ENCODE peak calls at places on chromosomes 7 and 10, in four cellular contexts. One of them, this sample, is unnamed.

GRCh38 chr7:80429186-80429585 is 82.7 kb downstream of the GNAT3 start:
- DNase-seq in GM13976: no peak
- DNase-seq in GM18507: no peak
- DNase-seq in H9: no peak
- DNase-seq in this sample: no peak

GRCh38 chr10:132829403-132829802 is 43.5 kb upstream of the NKX6-2 start:
- DNase-seq in GM13976: no peak
- DNase-seq in GM18507: no peak
- DNase-seq in H9: no peak
- DNase-seq in this sample: peak; percentile 41

GRCh38 chr7:137489880-137490279 is 146.3 kb upstream of the PTN start:
- DNase-seq in GM13976: no peak
- DNase-seq in GM18507: no peak
- DNase-seq in H9: no peak
- DNase-seq in this sample: no peak

GRCh38 chr10:44337081-44337480 is 47.8 kb downstream of the CXCL12 start:
- DNase-seq in GM13976: no peak
- DNase-seq in GM18507: no peak
- DNase-seq in H9: no peak
- DNase-seq in this sample: no peak

GRCh38 chr10:88582806-88583583 is at the start of gene RNLS:
- DNase-seq in GM13976: peak; percentile 76
- DNase-seq in GM18507: peak; percentile 30
- DNase-seq in H9: peak; percentile 75
- DNase-seq in this sample: peak; percentile 92

GRCh38 chr7:129225206-129225930 is 538 bp downstream of the AHCYL2 start:
- DNase-seq in GM13976: peak; percentile 55
- DNase-seq in GM18507: no peak
- DNase-seq in H9: peak; percentile 59
- DNase-seq in this sample: no peak

GRCh38 chr7:90595341-90595800 is 750 bp upstream of the CDK14 start:
- DNase-seq in GM13976: no peak
- DNase-seq in GM18507: no peak
- DNase-seq in H9: peak; percentile 29
- DNase-seq in this sample: no peak

GRCh38 chr7:143288836-143289235 is 685 bp downstream of the CASP2 start:
- DNase-seq in GM13976: no peak
- DNase-seq in GM18507: no peak
- DNase-seq in H9: no peak
- DNase-seq in this sample: no peak

GRCh38 chr7:30225863-30226361 is 58.5 kb upstream of the ZNRF2 start:
- DNase-seq in GM13976: peak; percentile 50
- DNase-seq in GM18507: peak; percentile 46
- DNase-seq in H9: no peak
- DNase-seq in this sample: no peak

GRCh38 chr7:101867265-101867664 is 49.8 kb downstream of the CUX1 start:
- DNase-seq in GM13976: no peak
- DNase-seq in GM18507: no peak
- DNase-seq in H9: no peak
- DNase-seq in this sample: no peak

GRCh38 chr10:113058175-113058961 is 108.3 kb downstream of the TCF7L2 start:
- DNase-seq in GM13976: no peak
- DNase-seq in GM18507: no peak
- DNase-seq in H9: peak; percentile 29
- DNase-seq in this sample: no peak

GRCh38 chr7:83130623-83131545 is 31.8 kb downstream of the PCLO start:
- DNase-seq in GM13976: no peak
- DNase-seq in GM18507: no peak
- DNase-seq in H9: no peak
- DNase-seq in this sample: no peak

GRCh38 chr10:80408198-80409085 is at the start of gene PRXL2A:
- DNase-seq in GM13976: peak; percentile 98
- DNase-seq in GM18507: peak; percentile 89
- DNase-seq in H9: peak; percentile 92
- DNase-seq in this sample: peak; percentile 95

GRCh38 chr7:41599760-41600159 is 103.1 kb downstream of the INHBA start:
- DNase-seq in GM13976: no peak
- DNase-seq in GM18507: no peak
- DNase-seq in H9: peak; percentile 72
- DNase-seq in this sample: no peak

GRCh38 chr10:3126741-3127342 is 45.7 kb downstream of the PITRM1 start:
- DNase-seq in GM13976: no peak
- DNase-seq in GM18507: no peak
- DNase-seq in H9: no peak
- DNase-seq in this sample: no peak

GRCh38 chr7:111175908-111176307 is 85.0 kb downstream of the LRRN3 start:
- DNase-seq in GM13976: no peak
- DNase-seq in GM18507: no peak
- DNase-seq in H9: no peak
- DNase-seq in this sample: no peak

GRCh38 chr10:3045471-3046209 is 21.7 kb upstream of the PFKP start:
- DNase-seq in GM13976: no peak
- DNase-seq in GM18507: no peak
- DNase-seq in H9: peak; percentile 79
- DNase-seq in this sample: no peak

GRCh38 chr7:95863623-95864022 is 91.3 kb downstream of the DYNC1I1 start:
- DNase-seq in GM13976: no peak
- DNase-seq in GM18507: no peak
- DNase-seq in H9: no peak
- DNase-seq in this sample: no peak

GRCh38 chr7:94303736-94304135 is 91.0 kb upstream of the COL1A2 start:
- DNase-seq in GM13976: no peak
- DNase-seq in GM18507: no peak
- DNase-seq in H9: no peak
- DNase-seq in this sample: no peak

GRCh38 chr10:124590216-124591122 is 128.8 kb downstream of the LHPP start:
- DNase-seq in GM13976: no peak
- DNase-seq in GM18507: no peak
- DNase-seq in H9: no peak
- DNase-seq in this sample: no peak

GRCh38 chr7:142250705-142251104 is 7.2 kb downstream of the PRSS58 start:
- DNase-seq in GM13976: no peak
- DNase-seq in GM18507: no peak
- DNase-seq in H9: no peak
- DNase-seq in this sample: no peak

GRCh38 chr7:101632641-101633040 is 3.5 kb upstream of the MYL10 start:
- DNase-seq in GM13976: no peak
- DNase-seq in GM18507: no peak
- DNase-seq in H9: no peak
- DNase-seq in this sample: no peak

GRCh38 chr10:29344073-29344820 is 55.4 kb downstream of the LYZL1 start:
- DNase-seq in GM13976: no peak
- DNase-seq in GM18507: no peak
- DNase-seq in H9: peak; percentile 34
- DNase-seq in this sample: no peak

GRCh38 chr7:157432957-157433576 is 96.3 kb downstream of the DNAJB6 start:
- DNase-seq in GM13976: peak; percentile 78
- DNase-seq in GM18507: peak; percentile 14
- DNase-seq in H9: peak; percentile 52
- DNase-seq in this sample: peak; percentile 55

GRCh38 chr10:99788598-99789259 is 6.3 kb downstream of the ABCC2 start:
- DNase-seq in GM13976: no peak
- DNase-seq in GM18507: no peak
- DNase-seq in H9: no peak
- DNase-seq in this sample: no peak

GRCh38 chr7:21401944-21402343 is 25.9 kb upstream of the SP4 start:
- DNase-seq in GM13976: no peak
- DNase-seq in GM18507: no peak
- DNase-seq in H9: no peak
- DNase-seq in this sample: no peak

GRCh38 chr7:68321076-68321639 is 1277.1 kb upstream of the AUTS2 start:
- DNase-seq in GM13976: no peak
- DNase-seq in GM18507: no peak
- DNase-seq in H9: no peak
- DNase-seq in this sample: no peak

GRCh38 chr10:51007781-51008180 is 66.5 kb upstream of the PRKG1 start:
- DNase-seq in GM13976: no peak
- DNase-seq in GM18507: no peak
- DNase-seq in H9: no peak
- DNase-seq in this sample: no peak

GRCh38 chr10:96719850-96720421 is 378 bp downstream of the PIK3AP1 start:
- DNase-seq in GM13976: peak; percentile 82
- DNase-seq in GM18507: no peak
- DNase-seq in H9: peak; percentile 83
- DNase-seq in this sample: no peak

GRCh38 chr10:36023939-36024338 is 381.8 kb upstream of the FZD8 start:
- DNase-seq in GM13976: no peak
- DNase-seq in GM18507: no peak
- DNase-seq in H9: no peak
- DNase-seq in this sample: no peak

GRCh38 chr10:11856089-11856488 is 32.9 kb downstream of the PROSER2 start:
- DNase-seq in GM13976: no peak
- DNase-seq in GM18507: no peak
- DNase-seq in H9: no peak
- DNase-seq in this sample: peak; percentile 86

GRCh38 chr7:155198901-155199845 is 98.5 kb upstream of the INSIG1 start:
- DNase-seq in GM13976: no peak
- DNase-seq in GM18507: no peak
- DNase-seq in H9: no peak
- DNase-seq in this sample: peak; percentile 20

GRCh38 chr7:151599401-151600227 is 79.9 kb upstream of the RHEB start:
- DNase-seq in GM13976: no peak
- DNase-seq in GM18507: no peak
- DNase-seq in H9: no peak
- DNase-seq in this sample: no peak

GRCh38 chr7:74070619-74070920 is 13.0 kb upstream of the LIMK1 start:
- DNase-seq in GM13976: no peak
- DNase-seq in GM18507: no peak
- DNase-seq in H9: no peak
- DNase-seq in this sample: no peak

GRCh38 chr10:43816351-43817321 is 168.0 kb upstream of the ZNF32 start:
- DNase-seq in GM13976: peak; percentile 66
- DNase-seq in GM18507: peak; percentile 15
- DNase-seq in H9: no peak
- DNase-seq in this sample: no peak

GRCh38 chr10:128324058-128324457 is 197.8 kb upstream of the MKI67 start:
- DNase-seq in GM13976: no peak
- DNase-seq in GM18507: no peak
- DNase-seq in H9: peak; percentile 84
- DNase-seq in this sample: peak; percentile 86

GRCh38 chr7:117087639-117088396 is 134.5 kb downstream of the ST7 start:
- DNase-seq in GM13976: no peak
- DNase-seq in GM18507: no peak
- DNase-seq in H9: no peak
- DNase-seq in this sample: no peak

GRCh38 chr7:6090738-6091505 is 59.7 kb downstream of the ANKRD61 start:
- DNase-seq in GM13976: no peak
- DNase-seq in GM18507: no peak
- DNase-seq in H9: no peak
- DNase-seq in this sample: no peak

GRCh38 chr7:100799037-100799896 is 28.1 kb downstream of the EPHB4 start:
- DNase-seq in GM13976: peak; percentile 76
- DNase-seq in GM18507: no peak
- DNase-seq in H9: peak; percentile 79
- DNase-seq in this sample: no peak

GRCh38 chr7:122803323-122803722 is 82.9 kb downstream of the CADPS2 start:
- DNase-seq in GM13976: no peak
- DNase-seq in GM18507: no peak
- DNase-seq in H9: no peak
- DNase-seq in this sample: no peak